ENCODE peak calls at places on chromosomes 16 and 17, in five cellular contexts. G is left ventricle myocardium inferior; R is lung; W is right atrium auricular region; T is effector memory CD4-positive, alpha-beta T cell. F is an unnamed sample. For H3K4me1, the result is how much of the 10 kb centered on the place peaks cover.

GRCh38 chr17:81459224-81459623 is 53.4 kb downstream of the ACTG1 start:
- DNase-seq in G (peak), R (no peak), W (no peak), T (no peak), F (no peak)

GRCh38 chr16:24124291-24124690 is 131.8 kb upstream of the CACNG3 start:
- DNase-seq in G (no peak), R (no peak), W (no peak), T (no peak), F (no peak)

GRCh38 chr17:22265807-22266206 is 573.5 kb downstream of the KCNJ18 start:
- DNase-seq in G (no peak), R (no peak), W (no peak), T (no peak), F (no peak)

GRCh38 chr16:1961651-1962067 is 2.3 kb downstream of the NDUFB10 start:
- DNase-seq in G (no peak), R (no peak), W (no peak), T (no peak), F (no peak)

GRCh38 chr17:51032850-51033249 is 87.8 kb downstream of the SPAG9 start:
- DNase-seq in G (no peak), R (no peak), W (no peak), T (no peak), F (no peak)

GRCh38 chr17:45145035-45145389 is 3.3 kb upstream of the HEXIM1 start:
- DNase-seq in G (peak), R (no peak), W (no peak), T (no peak), F (no peak)

GRCh38 chr17:38881600-38882191 is 11.8 kb downstream of the LASP1 start:
- DNase-seq in G (peak), R (peak), W (peak), T (no peak), F (peak)

GRCh38 chr16:87207965-87208364 is 109.2 kb downstream of the C16orf95 start:
- DNase-seq in G (no peak), R (no peak), W (no peak), T (no peak), F (no peak)

GRCh38 chr17:18231156-18231555 is 5.7 kb downstream of the LLGL1 start:
- DNase-seq in G (no peak), R (no peak), W (no peak), T (no peak), F (no peak)

GRCh38 chr16:49161191-49161590 is 120.4 kb downstream of the CBLN1 start:
- DNase-seq in G (no peak), R (no peak), W (no peak), T (no peak), F (no peak)

GRCh38 chr16:49168146-49168545 is 113.5 kb downstream of the CBLN1 start:
- DNase-seq in G (no peak), R (no peak), W (no peak), T (no peak), F (no peak)

DNA sequence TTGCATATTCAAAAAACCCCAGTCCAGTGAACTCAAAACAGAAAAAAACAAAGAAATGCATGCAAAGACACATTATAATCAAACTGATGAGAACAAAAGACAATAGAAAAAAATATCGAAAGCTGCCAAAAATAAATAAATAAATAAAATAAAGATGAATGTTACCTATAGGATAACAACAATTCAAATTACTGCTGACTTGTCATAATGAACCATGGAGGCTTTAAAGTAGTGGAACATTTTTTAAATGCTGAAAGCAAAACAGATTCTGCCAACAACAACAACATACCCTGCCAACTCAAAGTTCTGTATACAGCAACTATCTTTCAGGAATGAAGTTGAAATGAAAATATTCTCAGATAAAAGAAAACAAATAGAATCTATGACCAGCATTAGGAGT is 116.6 kb downstream of the CBLN1 start:
- DNase-seq in G (no peak), R (no peak), W (no peak), T (no peak), F (no peak)
- H3K27ac ChIP-seq in G (no peak), R (no peak), W (no peak), T (no peak), F (no peak)

GRCh38 chr17:63785556-63785955 is 11.6 kb downstream of the DDX42 start:
- DNase-seq in G (no peak), R (no peak), W (no peak), T (no peak), F (no peak)

GRCh38 chr17:63783522-63783921 is 9.6 kb downstream of the DDX42 start:
- DNase-seq in G (no peak), R (no peak), W (no peak), T (no peak), F (no peak)

GRCh38 chr17:63775420-63775819 is 1.4 kb downstream of the DDX42 start:
- DNase-seq in G (no peak), R (no peak), W (no peak), T (no peak), F (no peak)

GRCh38 chr17:63780928-63781327 is 7.0 kb downstream of the DDX42 start:
- DNase-seq in G (no peak), R (no peak), W (no peak), T (no peak), F (no peak)

DNA sequence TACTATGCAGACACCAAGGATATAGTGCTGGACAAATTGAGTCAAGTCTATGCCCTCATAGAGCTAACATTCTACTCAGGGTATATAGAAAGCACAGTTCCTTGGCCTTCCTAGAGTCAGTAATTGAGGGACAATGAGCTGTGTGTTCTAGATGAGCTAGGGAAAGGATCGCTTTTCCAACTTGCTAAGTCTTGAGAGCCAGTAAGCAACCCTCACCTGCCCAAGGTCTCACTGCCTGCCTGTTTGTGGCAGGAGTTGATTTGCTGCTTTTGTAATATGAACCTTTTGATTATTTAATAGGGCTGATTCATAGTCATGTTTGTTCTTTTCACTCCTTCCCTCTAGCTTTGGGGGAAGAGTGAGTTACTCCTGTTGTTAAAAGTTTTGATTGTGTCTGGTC is 6.5 kb downstream of the DDX42 start:
- DNase-seq in G (no peak), R (no peak), W (no peak), T (no peak), F (no peak)
- H3K4me1 ChIP-seq in G (half or more), R (under half), W (under half), T (under half), F (under half)

GRCh38 chr16:71210-71539 is 1.3 kb downstream of the RHBDF1 start:
- DNase-seq in G (no peak), R (no peak), W (no peak), T (no peak), F (no peak)
- H3K27ac ChIP-seq in G (peak), R (no peak), W (peak), T (no peak), F (peak)

GRCh38 chr17:59425085-59425901 is 93.8 kb downstream of the YPEL2 start:
- DNase-seq in G (peak), R (no peak), W (peak), T (no peak), F (peak)
- H3K4me1 ChIP-seq in G (half or more), R (under half), W (half or more), T (under half), F (under half)

GRCh38 chr17:1714980-1715802 is 5.0 kb upstream of the TLCD2 start:
- DNase-seq in G (peak), R (peak), W (peak), T (no peak), F (peak)
- H3K27ac ChIP-seq in G (peak), R (peak), W (peak), T (peak), F (peak)

GRCh38 chr17:41063449-41063848 is 2.2 kb downstream of the KRTAP2-4 start:
- DNase-seq in G (no peak), R (no peak), W (no peak), T (no peak), F (no peak)
- H3K4me1 ChIP-seq in G (under half), R (under half), W (under half), T (under half), F (under half)